ENCODE peak calls at places on chromosomes 2 and 18, in four cellular contexts. One of them, this sample, is unnamed.

GRCh38 chr2:46073540-46074018 is 223.6 kb upstream of the EPAS1 start:
- DNase-seq in uterus: no peak
- DNase-seq in cardiac muscle cell: no peak
- DNase-seq in GM23338: no peak
- DNase-seq in this sample: peak

GRCh38 chr2:12399244-12399643 is 317.5 kb upstream of the TRIB2 start:
- DNase-seq in uterus: no peak
- DNase-seq in cardiac muscle cell: peak
- DNase-seq in GM23338: no peak
- DNase-seq in this sample: no peak

GRCh38 chr2:187302146-187302545 is 145.9 kb downstream of the CALCRL start:
- DNase-seq in uterus: no peak
- DNase-seq in cardiac muscle cell: no peak
- DNase-seq in GM23338: no peak
- DNase-seq in this sample: peak

GRCh38 chr2:85920810-85921545 is 32.2 kb upstream of the ST3GAL5 start:
- DNase-seq in uterus: no peak
- DNase-seq in cardiac muscle cell: no peak
- DNase-seq in GM23338: no peak
- DNase-seq in this sample: peak

GRCh38 chr2:112084689-112085381 is 29.8 kb downstream of the TMEM87B start:
- DNase-seq in uterus: no peak
- DNase-seq in cardiac muscle cell: no peak
- DNase-seq in GM23338: no peak
- DNase-seq in this sample: no peak

GRCh38 chr18:49524349-49524748 is 37.3 kb upstream of the C18orf32 start:
- DNase-seq in uterus: no peak
- DNase-seq in cardiac muscle cell: no peak
- DNase-seq in GM23338: no peak
- DNase-seq in this sample: no peak

GRCh38 chr2:236758406-236758805 is 188.8 kb downstream of the ACKR3 start:
- DNase-seq in uterus: no peak
- DNase-seq in cardiac muscle cell: no peak
- DNase-seq in GM23338: no peak
- DNase-seq in this sample: no peak

GRCh38 chr2:73610111-73610510 is 32.1 kb downstream of the NAT8 start:
- DNase-seq in uterus: no peak
- DNase-seq in cardiac muscle cell: no peak
- DNase-seq in GM23338: no peak
- DNase-seq in this sample: no peak

GRCh38 chr2:212882626-212883025 is 268.8 kb downstream of the IKZF2 start:
- DNase-seq in uterus: no peak
- DNase-seq in cardiac muscle cell: no peak
- DNase-seq in GM23338: no peak
- DNase-seq in this sample: no peak

GRCh38 chr2:215356948-215357461 is 45.1 kb downstream of the ATIC start:
- DNase-seq in uterus: no peak
- DNase-seq in cardiac muscle cell: no peak
- DNase-seq in GM23338: peak
- DNase-seq in this sample: peak

GRCh38 chr2:221810216-221810615 is 238.1 kb upstream of the EPHA4 start:
- DNase-seq in uterus: no peak
- DNase-seq in cardiac muscle cell: no peak
- DNase-seq in GM23338: no peak
- DNase-seq in this sample: no peak

GRCh38 chr2:217919781-217920351 is 82.9 kb downstream of the TNS1 start:
- DNase-seq in uterus: peak
- DNase-seq in cardiac muscle cell: no peak
- DNase-seq in GM23338: peak
- DNase-seq in this sample: peak

GRCh38 chr2:186422226-186422625 is 63.8 kb upstream of the ZC3H15 start:
- DNase-seq in uterus: peak
- DNase-seq in cardiac muscle cell: no peak
- DNase-seq in GM23338: no peak
- DNase-seq in this sample: peak

GRCh38 chr2:42809131-42809875 is 16.9 kb upstream of the HAAO start:
- DNase-seq in uterus: no peak
- DNase-seq in cardiac muscle cell: no peak
- DNase-seq in GM23338: no peak
- DNase-seq in this sample: no peak

GRCh38 chr18:41724195-41724594 is 230.8 kb upstream of the PIK3C3 start:
- DNase-seq in uterus: no peak
- DNase-seq in cardiac muscle cell: no peak
- DNase-seq in GM23338: no peak
- DNase-seq in this sample: no peak

GRCh38 chr2:206383669-206384068 is 59.7 kb upstream of the ADAM23 start:
- DNase-seq in uterus: no peak
- DNase-seq in cardiac muscle cell: no peak
- DNase-seq in GM23338: no peak
- DNase-seq in this sample: no peak

GRCh38 chr2:229571243-229571642 is 143.1 kb downstream of the DNER start:
- DNase-seq in uterus: no peak
- DNase-seq in cardiac muscle cell: no peak
- DNase-seq in GM23338: no peak
- DNase-seq in this sample: no peak

GRCh38 chr18:61756244-61756643 is 136.6 kb downstream of the RNF152 start:
- DNase-seq in uterus: no peak
- DNase-seq in cardiac muscle cell: no peak
- DNase-seq in GM23338: no peak
- DNase-seq in this sample: no peak

GRCh38 chr2:84458436-84459027 is 548 bp downstream of the SUCLG1 start:
- DNase-seq in uterus: no peak
- DNase-seq in cardiac muscle cell: peak
- DNase-seq in GM23338: no peak
- DNase-seq in this sample: peak

GRCh38 chr2:114642371-114642770 is 199.9 kb downstream of the DPP10 start:
- DNase-seq in uterus: no peak
- DNase-seq in cardiac muscle cell: no peak
- DNase-seq in GM23338: no peak
- DNase-seq in this sample: no peak

GRCh38 chr18:36312806-36313395 is 15.4 kb downstream of the FHOD3 start:
- DNase-seq in uterus: no peak
- DNase-seq in cardiac muscle cell: no peak
- DNase-seq in GM23338: no peak
- DNase-seq in this sample: peak

GRCh38 chr2:240077442-240077841 is 24.1 kb upstream of the OR6B3 start:
- DNase-seq in uterus: no peak
- DNase-seq in cardiac muscle cell: no peak
- DNase-seq in GM23338: no peak
- DNase-seq in this sample: no peak

GRCh38 chr2:136247204-136247990 is 129.4 kb upstream of the CXCR4 start:
- DNase-seq in uterus: no peak
- DNase-seq in cardiac muscle cell: no peak
- DNase-seq in GM23338: no peak
- DNase-seq in this sample: peak

GRCh38 chr2:219071189-219071816 is 10.6 kb upstream of the IHH start:
- DNase-seq in uterus: no peak
- DNase-seq in cardiac muscle cell: no peak
- DNase-seq in GM23338: no peak
- DNase-seq in this sample: no peak

GRCh38 chr18:36685580-36685979 is 143.2 kb downstream of the TPGS2 start:
- DNase-seq in uterus: no peak
- DNase-seq in cardiac muscle cell: no peak
- DNase-seq in GM23338: no peak
- DNase-seq in this sample: peak

GRCh38 chr2:241130316-241130715 is 19.0 kb downstream of the PASK start:
- DNase-seq in uterus: no peak
- DNase-seq in cardiac muscle cell: no peak
- DNase-seq in GM23338: no peak
- DNase-seq in this sample: no peak

GRCh38 chr2:237581751-237582746 is 8.5 kb downstream of the RAB17 start:
- DNase-seq in uterus: peak
- DNase-seq in cardiac muscle cell: peak
- DNase-seq in GM23338: no peak
- DNase-seq in this sample: peak

GRCh38 chr18:59846814-59847490 is 52.8 kb upstream of the PMAIP1 start:
- DNase-seq in uterus: no peak
- DNase-seq in cardiac muscle cell: no peak
- DNase-seq in GM23338: peak
- DNase-seq in this sample: peak

GRCh38 chr2:151852260-151853069 is 24.2 kb upstream of the ARL5A start:
- DNase-seq in uterus: no peak
- DNase-seq in cardiac muscle cell: no peak
- DNase-seq in GM23338: no peak
- DNase-seq in this sample: peak

DNA sequence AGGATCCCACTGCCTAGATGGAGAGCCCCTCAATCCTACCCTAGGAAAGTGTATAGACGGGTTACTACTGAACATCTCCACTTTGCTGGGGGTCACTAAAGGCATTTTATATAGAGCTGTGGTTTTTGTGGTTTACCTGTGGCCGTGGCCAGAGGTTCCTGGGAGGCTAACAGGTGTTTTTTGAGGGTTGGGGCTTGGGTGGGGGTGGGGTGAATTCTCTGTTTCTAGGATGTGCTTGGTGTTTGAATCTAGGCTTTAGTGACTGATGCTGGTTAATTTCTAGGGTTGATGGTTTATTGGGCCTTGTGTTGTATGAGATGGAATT is 7.7 kb downstream of the HOXD8 start:
- DNase-seq in uterus: no peak
- DNase-seq in cardiac muscle cell: no peak
- DNase-seq in GM23338: no peak
- DNase-seq in this sample: no peak
- H3K4me3 ChIP-seq in uterus: peak
- H3K4me3 ChIP-seq in cardiac muscle cell: peak
- H3K4me3 ChIP-seq in GM23338: peak
- H3K4me3 ChIP-seq in this sample: peak

DNA sequence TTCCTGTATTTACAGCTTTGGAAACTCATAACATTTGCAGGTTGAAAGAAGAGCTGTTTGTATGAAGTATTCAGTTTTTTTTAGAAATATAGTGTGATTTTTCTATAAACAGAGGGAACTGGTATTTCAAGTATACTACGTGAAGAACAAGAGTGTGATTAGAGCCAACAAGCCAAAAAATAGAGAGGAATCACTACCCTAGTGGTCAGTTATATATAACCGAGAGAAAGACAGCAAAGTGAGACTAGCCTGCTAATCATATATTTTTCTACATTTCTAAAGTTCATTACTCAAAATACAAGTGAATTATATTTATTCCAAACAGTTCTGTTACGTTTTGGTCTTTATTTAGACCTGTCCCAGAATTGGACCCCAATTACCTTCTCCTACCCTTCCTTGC is 444.8 kb upstream of the NRP2 start:
- DNase-seq in uterus: no peak
- DNase-seq in cardiac muscle cell: no peak
- DNase-seq in GM23338: peak
- DNase-seq in this sample: no peak
- TF ChIP-seq CTCF in uterus: no peak
- TF ChIP-seq CTCF in cardiac muscle cell: no peak
- TF ChIP-seq CTCF in GM23338: peak
- TF ChIP-seq CTCF in this sample: no peak

DNA sequence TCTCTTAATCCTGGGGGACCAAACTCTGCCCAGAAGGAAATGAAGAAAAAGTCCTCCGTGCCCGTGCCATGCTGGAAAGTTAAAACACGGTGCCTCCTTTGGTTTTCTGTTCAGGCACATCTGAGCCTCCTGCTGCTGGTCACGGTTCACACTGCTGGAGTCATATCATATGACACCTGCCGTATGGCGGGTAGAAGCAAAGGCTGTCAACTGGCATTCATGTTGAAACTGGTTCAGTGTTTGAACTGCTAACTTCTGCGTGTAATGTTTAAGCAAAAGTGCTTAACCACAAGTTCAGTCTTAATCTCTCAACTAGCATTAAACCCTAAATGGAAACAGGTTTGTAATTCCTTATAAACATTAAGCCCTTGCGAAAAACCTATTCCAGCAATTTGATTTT is 3.1 kb downstream of the STK39 start:
- DNase-seq in uterus: no peak
- DNase-seq in cardiac muscle cell: peak
- DNase-seq in GM23338: no peak
- DNase-seq in this sample: no peak
- H3K4me3 ChIP-seq in uterus: no peak
- H3K4me3 ChIP-seq in cardiac muscle cell: no peak
- H3K4me3 ChIP-seq in GM23338: no peak
- H3K4me3 ChIP-seq in this sample: no peak

DNA sequence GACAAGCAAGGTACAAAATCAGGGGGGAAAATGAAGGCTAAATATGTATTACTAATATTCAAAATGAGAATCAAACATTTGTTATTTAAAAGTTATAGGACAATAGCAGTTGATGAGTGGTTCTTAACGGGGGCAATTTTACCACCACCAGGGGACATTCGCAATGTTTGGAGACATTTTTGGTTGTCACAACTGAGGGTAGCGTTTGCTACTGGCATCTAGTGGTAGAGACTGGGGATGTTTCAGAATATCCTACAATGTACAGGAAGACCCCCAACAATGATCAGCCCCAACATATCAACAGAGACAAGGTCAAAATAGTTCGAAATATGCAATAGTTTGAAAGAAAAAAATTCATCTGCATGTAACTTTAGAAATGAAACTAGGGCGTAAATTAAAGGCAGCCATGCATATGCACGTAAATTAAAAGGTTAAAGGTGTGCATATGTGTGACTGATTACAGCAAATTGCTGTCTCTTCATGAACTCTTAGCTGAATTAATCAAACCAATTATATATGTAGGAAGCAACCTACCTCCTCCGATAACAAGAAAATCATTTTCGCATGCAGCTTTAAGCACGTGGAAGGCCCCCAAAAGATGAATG is 61.2 kb upstream of the CUL3 start:
- DNase-seq in uterus: no peak
- DNase-seq in cardiac muscle cell: peak
- DNase-seq in GM23338: peak
- DNase-seq in this sample: peak
- TF ChIP-seq CTCF in uterus: peak
- TF ChIP-seq CTCF in cardiac muscle cell: peak
- TF ChIP-seq CTCF in GM23338: peak
- TF ChIP-seq CTCF in this sample: peak

GRCh38 chr2:1750270-1750934 is 6.1 kb upstream of the PXDN start:
- DNase-seq in uterus: no peak
- DNase-seq in cardiac muscle cell: no peak
- DNase-seq in GM23338: no peak
- DNase-seq in this sample: no peak

GRCh38 chr2:1748741-1749488 is 4.6 kb upstream of the PXDN start:
- DNase-seq in uterus: no peak
- DNase-seq in cardiac muscle cell: no peak
- DNase-seq in GM23338: no peak
- DNase-seq in this sample: no peak

GRCh38 chr2:1748176-1748740 is 3.9 kb upstream of the PXDN start:
- DNase-seq in uterus: no peak
- DNase-seq in cardiac muscle cell: no peak
- DNase-seq in GM23338: no peak
- DNase-seq in this sample: peak

GRCh38 chr2:1749750-1750149 is 5.4 kb upstream of the PXDN start:
- DNase-seq in uterus: no peak
- DNase-seq in cardiac muscle cell: no peak
- DNase-seq in GM23338: no peak
- DNase-seq in this sample: no peak

GRCh38 chr2:1749489-1749748 is 5.1 kb upstream of the PXDN start:
- DNase-seq in uterus: no peak
- DNase-seq in cardiac muscle cell: no peak
- DNase-seq in GM23338: no peak
- DNase-seq in this sample: no peak
- H3K4me3 ChIP-seq in uterus: no peak
- H3K4me3 ChIP-seq in cardiac muscle cell: no peak
- H3K4me3 ChIP-seq in GM23338: no peak
- H3K4me3 ChIP-seq in this sample: no peak

GRCh38 chr2:174138161-174138560 is 110.2 kb downstream of the OLA1 start:
- DNase-seq in uterus: no peak
- DNase-seq in cardiac muscle cell: no peak
- DNase-seq in GM23338: peak
- DNase-seq in this sample: peak
- TF ChIP-seq CTCF in uterus: no peak
- TF ChIP-seq CTCF in cardiac muscle cell: peak
- TF ChIP-seq CTCF in GM23338: peak
- TF ChIP-seq CTCF in this sample: peak